ENCODE peak calls at places on chromosome 5, in eight cellular contexts. I is dorsolateral prefrontal cortex, L is fibroblast of pulmonary artery, O is NAMALWA, D is astrocyte, T is M059J, X is NCI-H1436, Y is T-helper 2 cell. N is an unnamed sample.

GRCh38 chr5:170697031-170697430 is 86.5 kb upstream of the GABRP start:
- DNase-seq in I (no peak), L (no peak), O (no peak), D (no peak), T (no peak), X (no peak), Y (no peak), N (no peak)

GRCh38 chr5:111028865-111029264 is 42.6 kb upstream of the TSLP start:
- DNase-seq in I (no peak), L (no peak), O (no peak), D (no peak), T (no peak), X (no peak), Y (no peak), N (no peak)

GRCh38 chr5:116137544-116138378 is 52.9 kb downstream of the COMMD10 start:
- DNase-seq in I (no peak), L (peak), O (peak), D (peak), T (peak), X (peak), Y (no peak), N (peak)

GRCh38 chr5:172565455-172565854 is 75.6 kb upstream of the NEURL1B start:
- DNase-seq in I (no peak), L (no peak), O (no peak), D (no peak), T (no peak), X (no peak), Y (no peak), N (no peak)

GRCh38 chr5:602466-603035 is 9.6 kb upstream of the CEP72 start:
- DNase-seq in I (no peak), L (no peak), O (no peak), D (no peak), T (no peak), X (no peak), Y (no peak), N (no peak)

GRCh38 chr5:80866372-80866771 is 93.8 kb upstream of the RASGRF2 start:
- DNase-seq in I (no peak), L (no peak), O (no peak), D (no peak), T (no peak), X (no peak), Y (no peak), N (no peak)

GRCh38 chr5:136408996-136409395 is 43.7 kb upstream of the TRPC7 start:
- DNase-seq in I (no peak), L (no peak), O (no peak), D (no peak), T (no peak), X (no peak), Y (no peak), N (no peak)

GRCh38 chr5:57219386-57219785 is 45.5 kb downstream of the GPBP1 start:
- DNase-seq in I (no peak), L (no peak), O (no peak), D (no peak), T (no peak), X (no peak), Y (no peak), N (no peak)

GRCh38 chr5:79120221-79120620 is 8.6 kb downstream of the BHMT start:
- DNase-seq in I (no peak), L (no peak), O (no peak), D (peak), T (peak), X (no peak), Y (no peak), N (no peak)

GRCh38 chr5:11273180-11273882 is 512.3 kb upstream of the DAP start:
- DNase-seq in I (no peak), L (no peak), O (no peak), D (peak), T (peak), X (no peak), Y (no peak), N (no peak)

GRCh38 chr5:83955916-83956315 is 235.3 kb upstream of the HAPLN1 start:
- DNase-seq in I (no peak), L (peak), O (no peak), D (peak), T (peak), X (no peak), Y (no peak), N (no peak)

GRCh38 chr5:143403607-143404415 is at the start of gene NR3C1:
- DNase-seq in I (peak), L (peak), O (peak), D (peak), T (peak), X (peak), Y (peak), N (peak)

GRCh38 chr5:158852622-158853021 is 247.1 kb downstream of the EBF1 start:
- DNase-seq in I (no peak), L (no peak), O (no peak), D (no peak), T (no peak), X (no peak), Y (no peak), N (no peak)

GRCh38 chr5:29720954-29721353 is 1472.5 kb upstream of the CDH6 start:
- DNase-seq in I (no peak), L (no peak), O (no peak), D (no peak), T (no peak), X (no peak), Y (no peak), N (no peak)